ENCODE peak calls at places on chromosomes 12 and 14, in six cellular contexts. Y, A, K, O, J and B are unnamed samples. For H3K36me3, H3K9me3 and H3K4me1, the result is how much of the 10 kb centered on the place peaks cover.

GRCh38 chr14:73727181-73727580 is 13.0 kb upstream of the PNMA1 start:
- DNase-seq in Y (no peak), A (no peak), K (peak), O (no peak), J (no peak), B (no peak)

GRCh38 chr14:43525647-43526046 is 981.4 kb downstream of the FSCB start:
- DNase-seq in Y (no peak), A (no peak), K (no peak), O (no peak), J (no peak), B (no peak)

GRCh38 chr12:121626087-121626852 is at the start of gene ORAI1:
- DNase-seq in Y (peak), A (peak), K (peak), O (peak), J (peak), B (peak)

GRCh38 chr12:13371797-13372196 is 175.3 kb downstream of the EMP1 start:
- DNase-seq in Y (no peak), A (no peak), K (no peak), O (no peak), J (no peak), B (no peak)

GRCh38 chr12:3295648-3296408 is 195.2 kb upstream of the PRMT8 start:
- DNase-seq in Y (peak), A (peak), K (peak), O (no peak), J (no peak), B (peak)

GRCh38 chr12:84550518-84550917 is 362.1 kb downstream of the SLC6A15 start:
- DNase-seq in Y (no peak), A (no peak), K (no peak), O (no peak), J (no peak), B (no peak)

GRCh38 chr12:50032516-50033316 is 7.4 kb upstream of the RACGAP1 start:
- DNase-seq in Y (peak), A (no peak), K (no peak), O (no peak), J (no peak), B (no peak)

GRCh38 chr12:92183575-92183974 is 37.9 kb upstream of the BTG1 start:
- DNase-seq in Y (no peak), A (no peak), K (no peak), O (no peak), J (no peak), B (no peak)

GRCh38 chr14:72525087-72525909 is 368.6 kb downstream of the DPF3 start:
- DNase-seq in Y (peak), A (no peak), K (no peak), O (no peak), J (no peak), B (no peak)

GRCh38 chr14:26138764-26139445 is 458.9 kb downstream of the NOVA1 start:
- DNase-seq in Y (no peak), A (no peak), K (peak), O (no peak), J (no peak), B (no peak)

GRCh38 chr12:26195250-26195640 is at the start of gene SSPN:
- DNase-seq in Y (peak), A (peak), K (peak), O (peak), J (peak), B (peak)

GRCh38 chr14:91509083-91509877 is 830 bp downstream of the PPP4R3A start:
- DNase-seq in Y (peak), A (peak), K (peak), O (peak), J (peak), B (peak)

GRCh38 chr14:39731912-39732311 is 299.7 kb upstream of the FBXO33 start:
- DNase-seq in Y (no peak), A (no peak), K (no peak), O (no peak), J (no peak), B (no peak)

GRCh38 chr14:103065861-103066260 is 8.5 kb upstream of the CDC42BPB start:
- DNase-seq in Y (no peak), A (no peak), K (no peak), O (peak), J (no peak), B (no peak)

GRCh38 chr12:65948320-65949008 is 124.2 kb downstream of the HMGA2 start:
- DNase-seq in Y (peak), A (peak), K (peak), O (peak), J (peak), B (peak)

DNA sequence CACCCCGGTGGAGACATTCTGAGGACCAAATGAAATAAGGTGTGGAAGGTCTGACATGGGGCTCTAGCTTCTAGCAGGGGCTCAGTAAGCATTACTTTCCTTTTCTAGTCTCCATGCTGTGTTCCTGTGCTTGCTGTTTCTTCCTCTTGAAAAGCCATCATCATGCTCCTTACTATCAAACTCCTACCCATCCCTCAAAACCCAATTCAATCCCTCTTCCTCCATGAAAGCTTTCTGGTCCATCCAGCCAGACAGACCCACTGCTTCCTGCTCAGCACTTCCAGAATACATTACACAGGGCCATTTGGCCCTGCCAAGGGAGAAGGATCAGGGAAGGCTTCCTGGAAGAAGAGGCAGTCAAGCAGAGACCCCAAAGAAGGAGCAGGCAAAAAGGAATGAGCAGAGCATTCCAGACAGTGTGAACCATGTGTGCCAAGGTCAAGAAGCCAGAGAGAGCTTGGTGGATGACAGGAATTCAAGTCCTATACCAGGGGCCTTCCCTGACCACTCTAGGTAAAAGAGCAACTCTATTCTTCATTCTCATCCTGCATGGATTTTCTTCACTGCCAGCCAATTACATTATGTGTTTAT is 59.5 kb downstream of the NUAK1 start:
- DNase-seq in Y (no peak), A (no peak), K (no peak), O (no peak), J (no peak), B (no peak)
- H3K36me3 ChIP-seq in Y (under half), A (under half), K (under half), O (under half), J (under half), B (under half)

DNA sequence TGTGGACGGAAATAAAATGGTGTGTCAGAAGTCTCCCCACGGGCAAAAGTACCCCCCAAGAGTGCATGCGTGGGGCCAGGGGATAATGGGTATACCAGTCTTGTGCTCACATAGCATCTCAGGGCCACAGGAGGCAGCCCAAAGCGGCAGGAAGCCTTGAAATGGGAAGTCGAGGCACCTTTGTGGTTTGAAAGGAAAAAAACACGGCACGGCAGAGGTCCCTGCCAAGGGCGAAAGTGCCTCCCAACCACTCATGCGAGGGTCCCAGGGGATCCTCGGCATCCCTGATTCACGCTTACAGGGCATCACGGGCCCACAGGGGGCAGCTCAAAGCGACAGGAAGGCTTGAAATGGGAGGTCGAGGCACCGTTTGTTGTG is 583.2 kb downstream of the ALG10 start:
- DNase-seq in Y (no peak), A (no peak), K (no peak), O (no peak), J (no peak), B (no peak)
- H3K9me3 ChIP-seq in Y (under half), A (under half), K (under half), O (half or more), J (under half), B (under half)

GRCh38 chr14:63436286-63437098 is 106.7 kb downstream of the PPP2R5E start:
- DNase-seq in Y (no peak), A (no peak), K (no peak), O (no peak), J (no peak), B (no peak)

GRCh38 chr14:63435204-63435603 is 108.0 kb downstream of the PPP2R5E start:
- DNase-seq in Y (no peak), A (no peak), K (no peak), O (no peak), J (no peak), B (no peak)

GRCh38 chr14:63432888-63433552 is 110.2 kb downstream of the PPP2R5E start:
- DNase-seq in Y (no peak), A (no peak), K (no peak), O (no peak), J (no peak), B (no peak)

GRCh38 chr14:63438065-63438757 is 105.0 kb downstream of the PPP2R5E start:
- DNase-seq in Y (peak), A (peak), K (peak), O (peak), J (peak), B (peak)

DNA sequence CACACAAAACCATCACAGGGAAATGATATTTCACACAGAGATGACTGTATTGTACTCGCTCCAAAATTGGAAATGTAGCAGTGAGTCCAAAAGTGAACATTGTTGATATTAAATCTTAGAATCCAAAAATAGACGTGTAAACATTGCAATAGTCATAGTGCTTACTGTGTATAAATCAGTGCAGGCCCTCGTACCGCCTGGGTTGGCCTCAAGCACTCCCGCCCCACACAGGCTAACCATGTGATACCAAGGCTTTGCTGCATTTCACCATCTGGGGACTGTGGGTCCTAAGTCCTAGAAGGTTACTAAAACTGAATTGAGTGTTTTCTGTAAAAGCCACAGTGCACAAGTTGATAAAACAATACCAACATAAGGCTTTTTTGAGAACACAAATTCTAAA is 107.3 kb downstream of the PPP2R5E start:
- DNase-seq in Y (peak), A (peak), K (peak), O (no peak), J (no peak), B (peak)
- H3K4me1 ChIP-seq in Y (under half), A (under half), K (under half), O (under half), J (under half), B (under half)

GRCh38 chr14:31201111-31201510 is 6.5 kb downstream of the HECTD1 start:
- DNase-seq in Y (no peak), A (no peak), K (no peak), O (no peak), J (no peak), B (no peak)
- H3K36me3 ChIP-seq in Y (under half), A (under half), K (under half), O (under half), J (under half), B (under half)

GRCh38 chr12:130396667-130397066 is 59.0 kb downstream of the PIWIL1 start:
- DNase-seq in Y (no peak), A (no peak), K (no peak), O (no peak), J (no peak), B (no peak)

GRCh38 chr12:130401703-130402102 is 64.0 kb downstream of the PIWIL1 start:
- DNase-seq in Y (no peak), A (no peak), K (peak), O (no peak), J (no peak), B (no peak)

GRCh38 chr12:130394906-130395305 is 57.2 kb downstream of the PIWIL1 start:
- DNase-seq in Y (no peak), A (no peak), K (no peak), O (no peak), J (no peak), B (no peak)

GRCh38 chr12:130398089-130398848 is 60.6 kb downstream of the PIWIL1 start:
- DNase-seq in Y (no peak), A (no peak), K (no peak), O (no peak), J (no peak), B (no peak)
- H3K9me3 ChIP-seq in Y (under half), A (under half), K (under half), O (under half), J (under half), B (under half)

DNA sequence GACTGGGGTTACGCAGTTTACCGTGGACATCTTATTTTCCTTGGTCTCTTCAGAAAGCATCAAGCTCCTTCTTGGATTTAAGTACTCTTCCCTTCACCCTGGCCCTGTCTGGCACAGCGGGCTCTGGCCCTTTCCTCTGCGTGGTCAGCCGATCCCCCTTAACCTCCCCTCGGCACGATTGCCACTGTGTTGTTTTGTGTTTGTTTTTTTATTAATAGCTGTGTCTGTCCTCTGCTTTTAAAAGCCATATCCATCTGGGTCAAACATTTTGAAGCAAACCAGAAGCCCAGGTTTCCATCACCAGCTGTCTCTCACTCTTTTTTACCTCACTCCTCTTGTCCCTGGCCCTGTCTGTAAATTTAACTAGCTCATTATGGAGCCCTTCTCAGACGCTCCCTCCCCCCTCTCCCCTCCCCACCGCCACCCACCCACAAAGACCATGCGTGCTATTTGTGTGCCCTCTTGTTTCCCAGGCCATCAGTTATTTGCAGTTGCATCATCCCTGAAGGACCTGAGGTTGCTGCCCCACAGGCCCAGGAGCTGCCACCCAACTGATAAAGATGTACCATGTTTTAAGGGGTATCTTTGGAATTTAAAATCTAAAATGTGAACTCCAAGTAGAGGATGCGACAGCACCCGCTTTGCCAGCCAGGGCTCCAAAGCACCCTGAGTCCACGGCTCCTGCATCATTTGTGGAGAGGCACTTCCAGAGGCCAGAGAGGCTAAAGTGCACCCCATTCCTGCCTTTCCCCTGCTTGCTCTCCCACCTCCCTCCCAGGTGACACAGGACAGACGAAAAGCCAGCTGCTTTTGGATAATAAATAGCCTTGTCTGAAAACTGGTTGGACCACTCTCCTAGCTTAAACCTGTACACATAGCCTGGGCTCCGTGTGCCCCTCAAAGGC is 3.9 kb downstream of the BCL11B start:
- DNase-seq in Y (no peak), A (no peak), K (no peak), O (no peak), J (no peak), B (no peak)
- H3K4me1 ChIP-seq in Y (under half), A (under half), K (under half), O (under half), J (under half), B (under half)

GRCh38 chr12:113285679-113286645 is 48.9 kb downstream of the SLC8B1 start:
- DNase-seq in Y (no peak), A (no peak), K (no peak), O (no peak), J (no peak), B (no peak)
- H3K36me3 ChIP-seq in Y (under half), A (under half), K (under half), O (under half), J (under half), B (under half)